ENCODE peak calls at places on chromosome 7, in nine cellular contexts. One of them, this sample, is unnamed.

GRCh38 chr7:2632717-2633537 is 1.1 kb downstream of the TTYH3 start:
- DNase-seq in cardiac muscle cell: peak; percentile 75
- DNase-seq in IMR-90: peak; percentile 69
- DNase-seq in SK-N-SH: peak; percentile 80
- DNase-seq in transverse colon: peak; percentile 65
- DNase-seq in right cardiac atrium: peak; percentile 87
- DNase-seq in left ventricle myocardium inferior: peak; percentile 63
- DNase-seq in SJSA1: peak; percentile 76
- DNase-seq in brain microvascular endothelial cell: peak; percentile 62
- DNase-seq in this sample: no peak

GRCh38 chr7:32034052-32034451 is 36.2 kb downstream of the PDE1C start:
- DNase-seq in cardiac muscle cell: no peak
- DNase-seq in IMR-90: no peak
- DNase-seq in SK-N-SH: no peak
- DNase-seq in transverse colon: no peak
- DNase-seq in right cardiac atrium: no peak
- DNase-seq in left ventricle myocardium inferior: no peak
- DNase-seq in SJSA1: no peak
- DNase-seq in brain microvascular endothelial cell: no peak
- DNase-seq in this sample: no peak

GRCh38 chr7:5679047-5679740 is 102.3 kb downstream of the RNF216 start:
- DNase-seq in cardiac muscle cell: no peak
- DNase-seq in IMR-90: no peak
- DNase-seq in SK-N-SH: peak; percentile 58
- DNase-seq in transverse colon: no peak
- DNase-seq in right cardiac atrium: no peak
- DNase-seq in left ventricle myocardium inferior: no peak
- DNase-seq in SJSA1: no peak
- DNase-seq in brain microvascular endothelial cell: no peak
- DNase-seq in this sample: no peak

GRCh38 chr7:498678-499641 is 20.7 kb downstream of the PDGFA start:
- DNase-seq in cardiac muscle cell: no peak
- DNase-seq in IMR-90: no peak
- DNase-seq in SK-N-SH: no peak
- DNase-seq in transverse colon: no peak
- DNase-seq in right cardiac atrium: peak; percentile 74
- DNase-seq in left ventricle myocardium inferior: peak; percentile 22
- DNase-seq in SJSA1: no peak
- DNase-seq in brain microvascular endothelial cell: no peak
- DNase-seq in this sample: no peak

GRCh38 chr7:281637-282036 is 8.3 kb upstream of the FOXL3 start:
- DNase-seq in cardiac muscle cell: no peak
- DNase-seq in IMR-90: no peak
- DNase-seq in SK-N-SH: no peak
- DNase-seq in transverse colon: no peak
- DNase-seq in right cardiac atrium: no peak
- DNase-seq in left ventricle myocardium inferior: no peak
- DNase-seq in SJSA1: no peak
- DNase-seq in brain microvascular endothelial cell: no peak
- DNase-seq in this sample: no peak

GRCh38 chr7:26858229-26858568 is 6.2 kb downstream of the SKAP2 start:
- DNase-seq in cardiac muscle cell: no peak
- DNase-seq in IMR-90: peak; percentile 5
- DNase-seq in SK-N-SH: no peak
- DNase-seq in transverse colon: no peak
- DNase-seq in right cardiac atrium: no peak
- DNase-seq in left ventricle myocardium inferior: no peak
- DNase-seq in SJSA1: no peak
- DNase-seq in brain microvascular endothelial cell: no peak
- DNase-seq in this sample: no peak

GRCh38 chr7:1853619-1854520 is 183.8 kb downstream of the ELFN1 start:
- DNase-seq in cardiac muscle cell: no peak
- DNase-seq in IMR-90: no peak
- DNase-seq in SK-N-SH: no peak
- DNase-seq in transverse colon: peak; percentile 5
- DNase-seq in right cardiac atrium: peak; percentile 49
- DNase-seq in left ventricle myocardium inferior: peak; percentile 8
- DNase-seq in SJSA1: no peak
- DNase-seq in brain microvascular endothelial cell: no peak
- DNase-seq in this sample: no peak

GRCh38 chr7:19963695-19964094 is 190.3 kb upstream of the TMEM196 start:
- DNase-seq in cardiac muscle cell: no peak
- DNase-seq in IMR-90: no peak
- DNase-seq in SK-N-SH: no peak
- DNase-seq in transverse colon: no peak
- DNase-seq in right cardiac atrium: no peak
- DNase-seq in left ventricle myocardium inferior: no peak
- DNase-seq in SJSA1: no peak
- DNase-seq in brain microvascular endothelial cell: no peak
- DNase-seq in this sample: no peak

GRCh38 chr7:1810521-1810920 is 140.4 kb downstream of the ELFN1 start:
- DNase-seq in cardiac muscle cell: no peak
- DNase-seq in IMR-90: no peak
- DNase-seq in SK-N-SH: no peak
- DNase-seq in transverse colon: no peak
- DNase-seq in right cardiac atrium: no peak
- DNase-seq in left ventricle myocardium inferior: no peak
- DNase-seq in SJSA1: peak; percentile 42
- DNase-seq in brain microvascular endothelial cell: no peak
- DNase-seq in this sample: no peak

GRCh38 chr7:77348371-77348813 is 67.8 kb downstream of the GSAP start:
- DNase-seq in cardiac muscle cell: peak; percentile 95
- DNase-seq in IMR-90: peak; percentile 82
- DNase-seq in SK-N-SH: peak; percentile 42
- DNase-seq in transverse colon: no peak
- DNase-seq in right cardiac atrium: peak; percentile 67
- DNase-seq in left ventricle myocardium inferior: no peak
- DNase-seq in SJSA1: no peak
- DNase-seq in brain microvascular endothelial cell: peak; percentile 85
- DNase-seq in this sample: peak; percentile 29

GRCh38 chr7:98163704-98164478 is 47.3 kb upstream of the BHLHA15 start:
- DNase-seq in cardiac muscle cell: peak; percentile 30
- DNase-seq in IMR-90: peak; percentile 55
- DNase-seq in SK-N-SH: no peak
- DNase-seq in transverse colon: peak; percentile 66
- DNase-seq in right cardiac atrium: no peak
- DNase-seq in left ventricle myocardium inferior: no peak
- DNase-seq in SJSA1: no peak
- DNase-seq in brain microvascular endothelial cell: peak; percentile 33
- DNase-seq in this sample: no peak

GRCh38 chr7:55247466-55247865 is 117.7 kb upstream of the LANCL2 start:
- DNase-seq in cardiac muscle cell: peak; percentile 31
- DNase-seq in IMR-90: peak; percentile 65
- DNase-seq in SK-N-SH: no peak
- DNase-seq in transverse colon: no peak
- DNase-seq in right cardiac atrium: no peak
- DNase-seq in left ventricle myocardium inferior: no peak
- DNase-seq in SJSA1: no peak
- DNase-seq in brain microvascular endothelial cell: peak; percentile 45
- DNase-seq in this sample: no peak

GRCh38 chr7:76514926-76515325 is 4.6 kb downstream of the UPK3B start:
- DNase-seq in cardiac muscle cell: no peak
- DNase-seq in IMR-90: no peak
- DNase-seq in SK-N-SH: peak; percentile 38
- DNase-seq in transverse colon: no peak
- DNase-seq in right cardiac atrium: no peak
- DNase-seq in left ventricle myocardium inferior: no peak
- DNase-seq in SJSA1: peak; percentile 36
- DNase-seq in brain microvascular endothelial cell: no peak
- DNase-seq in this sample: no peak

GRCh38 chr7:1455241-1455939 is 3.9 kb downstream of the MICALL2 start:
- DNase-seq in cardiac muscle cell: no peak
- DNase-seq in IMR-90: no peak
- DNase-seq in SK-N-SH: no peak
- DNase-seq in transverse colon: peak; percentile 87
- DNase-seq in right cardiac atrium: no peak
- DNase-seq in left ventricle myocardium inferior: no peak
- DNase-seq in SJSA1: no peak
- DNase-seq in brain microvascular endothelial cell: no peak
- DNase-seq in this sample: no peak

GRCh38 chr7:1239455-1240295 is 7.0 kb downstream of the UNCX start:
- DNase-seq in cardiac muscle cell: no peak
- DNase-seq in IMR-90: no peak
- DNase-seq in SK-N-SH: no peak
- DNase-seq in transverse colon: no peak
- DNase-seq in right cardiac atrium: no peak
- DNase-seq in left ventricle myocardium inferior: no peak
- DNase-seq in SJSA1: no peak
- DNase-seq in brain microvascular endothelial cell: no peak
- DNase-seq in this sample: no peak

GRCh38 chr7:139762886-139763285 is 14.9 kb downstream of the HIPK2 start:
- DNase-seq in cardiac muscle cell: peak; percentile 89
- DNase-seq in IMR-90: peak; percentile 75
- DNase-seq in SK-N-SH: no peak
- DNase-seq in transverse colon: no peak
- DNase-seq in right cardiac atrium: no peak
- DNase-seq in left ventricle myocardium inferior: no peak
- DNase-seq in SJSA1: no peak
- DNase-seq in brain microvascular endothelial cell: peak; percentile 32
- DNase-seq in this sample: no peak

GRCh38 chr7:32204361-32205018 is 134.3 kb upstream of the PDE1C start:
- DNase-seq in cardiac muscle cell: peak; percentile 90
- DNase-seq in IMR-90: peak; percentile 77
- DNase-seq in SK-N-SH: peak; percentile 43
- DNase-seq in transverse colon: peak; percentile 54
- DNase-seq in right cardiac atrium: peak; percentile 81
- DNase-seq in left ventricle myocardium inferior: peak; percentile 69
- DNase-seq in SJSA1: peak; percentile 70
- DNase-seq in brain microvascular endothelial cell: peak; percentile 77
- DNase-seq in this sample: peak; percentile 41

GRCh38 chr7:105205592-105206211 is 183.0 kb downstream of the SRPK2 start:
- DNase-seq in cardiac muscle cell: no peak
- DNase-seq in IMR-90: no peak
- DNase-seq in SK-N-SH: no peak
- DNase-seq in transverse colon: no peak
- DNase-seq in right cardiac atrium: no peak
- DNase-seq in left ventricle myocardium inferior: no peak
- DNase-seq in SJSA1: no peak
- DNase-seq in brain microvascular endothelial cell: no peak
- DNase-seq in this sample: no peak

DNA sequence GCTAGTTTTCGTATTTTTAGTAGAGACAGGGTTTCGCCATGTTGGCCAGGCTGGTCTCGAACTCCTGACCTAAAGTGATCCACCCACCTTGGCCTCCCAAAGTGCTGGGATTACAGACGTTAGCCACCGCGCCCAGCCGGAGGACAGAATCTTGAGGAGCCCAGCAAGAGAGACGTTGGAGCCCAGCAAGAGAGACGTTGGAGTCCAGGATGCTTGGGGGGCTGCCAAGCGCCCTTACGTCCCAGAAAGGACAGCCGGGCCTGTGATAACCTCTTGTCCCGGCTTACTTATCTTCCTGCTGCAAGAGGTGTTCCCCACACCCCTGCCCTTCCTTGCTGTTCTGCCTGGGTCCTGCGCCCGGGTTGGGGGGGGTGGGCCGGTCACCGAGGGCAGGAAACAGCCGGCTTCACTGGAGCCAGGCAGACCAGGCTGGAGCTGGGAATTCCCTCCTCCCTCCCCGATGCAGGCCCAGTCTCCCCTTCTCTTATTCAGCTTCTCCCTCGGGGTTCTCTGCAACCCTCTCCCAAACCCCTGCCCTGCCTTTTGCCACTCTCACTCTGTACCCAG is 1.9 kb upstream of the EPHB4 start:
- DNase-seq in cardiac muscle cell: peak; percentile 40
- DNase-seq in IMR-90: no peak
- DNase-seq in SK-N-SH: peak; percentile 36
- DNase-seq in transverse colon: no peak
- DNase-seq in right cardiac atrium: peak; percentile 91
- DNase-seq in left ventricle myocardium inferior: peak; percentile 63
- DNase-seq in SJSA1: no peak
- DNase-seq in brain microvascular endothelial cell: no peak
- DNase-seq in this sample: no peak
- H3K27ac ChIP-seq in cardiac muscle cell: peak overlapping the region; percentile 62
- H3K27ac ChIP-seq in IMR-90: no peak overlapping the region
- H3K27ac ChIP-seq in SK-N-SH: no peak overlapping the region
- H3K27ac ChIP-seq in transverse colon: peak overlapping the region; percentile 90
- H3K27ac ChIP-seq in right cardiac atrium: peak overlapping the region; percentile 62
- H3K27ac ChIP-seq in left ventricle myocardium inferior: peak overlapping the region; percentile 91
- H3K27ac ChIP-seq in SJSA1: no peak overlapping the region
- H3K27ac ChIP-seq in brain microvascular endothelial cell: no peak overlapping the region
- H3K27ac ChIP-seq in this sample: no peak overlapping the region

GRCh38 chr7:35819954-35820703 is 19.3 kb downstream of the SEPTIN7 start:
- DNase-seq in cardiac muscle cell: no peak
- DNase-seq in IMR-90: no peak
- DNase-seq in SK-N-SH: no peak
- DNase-seq in transverse colon: no peak
- DNase-seq in right cardiac atrium: no peak
- DNase-seq in left ventricle myocardium inferior: no peak
- DNase-seq in SJSA1: no peak
- DNase-seq in brain microvascular endothelial cell: no peak
- DNase-seq in this sample: no peak
- H3K4me3 ChIP-seq in cardiac muscle cell: no peak overlapping the region
- H3K4me3 ChIP-seq in IMR-90: no peak overlapping the region
- H3K4me3 ChIP-seq in SK-N-SH: no peak overlapping the region
- H3K4me3 ChIP-seq in transverse colon: no peak overlapping the region
- H3K4me3 ChIP-seq in right cardiac atrium: no peak overlapping the region
- H3K4me3 ChIP-seq in left ventricle myocardium inferior: no peak overlapping the region
- H3K4me3 ChIP-seq in SJSA1: no peak overlapping the region
- H3K4me3 ChIP-seq in brain microvascular endothelial cell: no peak overlapping the region
- H3K4me3 ChIP-seq in this sample: no peak overlapping the region

DNA sequence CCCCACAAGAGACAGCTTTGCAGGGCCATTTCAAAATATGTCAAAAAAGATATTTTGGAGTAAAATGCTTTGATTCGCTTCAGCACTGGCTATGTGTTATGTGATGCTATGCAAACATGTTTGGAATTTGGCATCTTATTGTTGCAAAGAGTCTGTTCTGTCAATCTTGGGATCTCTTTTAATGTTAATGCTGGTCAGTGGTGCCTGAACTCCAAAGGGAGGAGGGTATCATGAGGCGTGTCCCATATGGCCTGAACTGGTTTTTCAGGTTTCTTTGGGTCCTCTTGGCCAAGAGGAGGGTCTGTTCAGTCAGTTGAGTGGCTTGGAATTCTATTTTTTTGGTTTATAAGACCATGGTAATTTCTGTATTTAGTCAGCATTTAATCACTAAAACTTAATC is 81.5 kb downstream of the HECW1 start:
- DNase-seq in cardiac muscle cell: no peak
- DNase-seq in IMR-90: no peak
- DNase-seq in SK-N-SH: no peak
- DNase-seq in transverse colon: no peak
- DNase-seq in right cardiac atrium: no peak
- DNase-seq in left ventricle myocardium inferior: no peak
- DNase-seq in SJSA1: no peak
- DNase-seq in brain microvascular endothelial cell: no peak
- DNase-seq in this sample: no peak
- H3K27ac ChIP-seq in cardiac muscle cell: no peak overlapping the region
- H3K27ac ChIP-seq in IMR-90: no peak overlapping the region
- H3K27ac ChIP-seq in SK-N-SH: no peak overlapping the region
- H3K27ac ChIP-seq in transverse colon: no peak overlapping the region
- H3K27ac ChIP-seq in right cardiac atrium: no peak overlapping the region
- H3K27ac ChIP-seq in left ventricle myocardium inferior: no peak overlapping the region
- H3K27ac ChIP-seq in SJSA1: no peak overlapping the region
- H3K27ac ChIP-seq in brain microvascular endothelial cell: no peak overlapping the region
- H3K27ac ChIP-seq in this sample: no peak overlapping the region

DNA sequence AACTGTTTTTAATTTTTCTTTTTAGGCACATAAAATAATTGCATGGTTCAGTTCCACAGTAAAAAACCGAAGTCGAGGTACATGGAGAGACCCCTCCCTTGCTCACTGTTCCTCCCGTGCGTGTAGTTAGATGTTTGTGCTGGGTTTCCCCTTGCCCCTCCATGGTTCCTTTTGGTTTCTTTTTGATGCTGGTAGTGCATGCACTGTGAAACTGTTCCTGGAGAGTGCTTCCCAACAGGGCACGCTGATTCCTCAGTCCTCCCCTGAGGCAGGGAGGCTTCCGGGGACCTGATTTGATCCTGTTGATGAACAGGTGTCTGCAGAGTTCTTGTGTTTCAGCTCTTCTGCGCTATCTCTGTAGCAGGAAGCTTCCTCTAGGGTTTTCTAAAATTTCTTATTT is 69.5 kb downstream of the ADCY1 start:
- DNase-seq in cardiac muscle cell: no peak
- DNase-seq in IMR-90: no peak
- DNase-seq in SK-N-SH: no peak
- DNase-seq in transverse colon: no peak
- DNase-seq in right cardiac atrium: no peak
- DNase-seq in left ventricle myocardium inferior: no peak
- DNase-seq in SJSA1: no peak
- DNase-seq in brain microvascular endothelial cell: no peak
- DNase-seq in this sample: no peak
- H3K4me3 ChIP-seq in cardiac muscle cell: no peak overlapping the region
- H3K4me3 ChIP-seq in IMR-90: no peak overlapping the region
- H3K4me3 ChIP-seq in SK-N-SH: no peak overlapping the region
- H3K4me3 ChIP-seq in transverse colon: no peak overlapping the region
- H3K4me3 ChIP-seq in right cardiac atrium: no peak overlapping the region
- H3K4me3 ChIP-seq in left ventricle myocardium inferior: no peak overlapping the region
- H3K4me3 ChIP-seq in SJSA1: no peak overlapping the region
- H3K4me3 ChIP-seq in brain microvascular endothelial cell: no peak overlapping the region
- H3K4me3 ChIP-seq in this sample: no peak overlapping the region